ENCODE peak calls at places on chromosomes 11 and 22, in six cellular contexts. One of them, this sample, is unnamed.

GRCh38 chr11:75275581-75275980 is 35.0 kb downstream of the TPBGL start:
- DNase-seq in GOT3: no peak
- DNase-seq in endothelial cell: no peak
- DNase-seq in ACHN: no peak
- DNase-seq in AG08395: no peak
- DNase-seq in HFF-Myc: no peak
- DNase-seq in this sample: no peak

GRCh38 chr22:43828711-43829447 is 16.8 kb upstream of the EFCAB6 start:
- DNase-seq in GOT3: no peak
- DNase-seq in endothelial cell: no peak
- DNase-seq in ACHN: no peak
- DNase-seq in AG08395: peak; percentile 57
- DNase-seq in HFF-Myc: no peak
- DNase-seq in this sample: no peak

GRCh38 chr11:62664405-62665074 is 470 bp downstream of the C11orf98 start:
- DNase-seq in GOT3: no peak
- DNase-seq in endothelial cell: no peak
- DNase-seq in ACHN: peak; percentile 49
- DNase-seq in AG08395: no peak
- DNase-seq in HFF-Myc: no peak
- DNase-seq in this sample: peak; percentile 70

GRCh38 chr11:64848779-64849599 is 4.5 kb upstream of the CDC42BPG start:
- DNase-seq in GOT3: no peak
- DNase-seq in endothelial cell: no peak
- DNase-seq in ACHN: no peak
- DNase-seq in AG08395: no peak
- DNase-seq in HFF-Myc: no peak
- DNase-seq in this sample: no peak

GRCh38 chr11:126834573-126834972 is 166.0 kb downstream of the KIRREL3 start:
- DNase-seq in GOT3: no peak
- DNase-seq in endothelial cell: no peak
- DNase-seq in ACHN: no peak
- DNase-seq in AG08395: peak; percentile 43
- DNase-seq in HFF-Myc: no peak
- DNase-seq in this sample: no peak

GRCh38 chr11:134463716-134464115 is 51.7 kb upstream of the B3GAT1 start:
- DNase-seq in GOT3: no peak
- DNase-seq in endothelial cell: no peak
- DNase-seq in ACHN: no peak
- DNase-seq in AG08395: no peak
- DNase-seq in HFF-Myc: no peak
- DNase-seq in this sample: no peak

GRCh38 chr11:19365743-19366410 is 125.1 kb upstream of the E2F8 start:
- DNase-seq in GOT3: no peak
- DNase-seq in endothelial cell: no peak
- DNase-seq in ACHN: no peak
- DNase-seq in AG08395: no peak
- DNase-seq in HFF-Myc: no peak
- DNase-seq in this sample: no peak

GRCh38 chr11:84673753-84674152 is 953.4 kb downstream of the DLG2 start:
- DNase-seq in GOT3: no peak
- DNase-seq in endothelial cell: no peak
- DNase-seq in ACHN: no peak
- DNase-seq in AG08395: peak; percentile 11
- DNase-seq in HFF-Myc: no peak
- DNase-seq in this sample: no peak

GRCh38 chr22:19121631-19122142 is 525 bp downstream of the DGCR2 start:
- DNase-seq in GOT3: no peak
- DNase-seq in endothelial cell: peak; percentile 48
- DNase-seq in ACHN: peak; percentile 20
- DNase-seq in AG08395: peak; percentile 41
- DNase-seq in HFF-Myc: no peak
- DNase-seq in this sample: peak; percentile 54

GRCh38 chr11:70491696-70492472 is 93.6 kb downstream of the CTTN start:
- DNase-seq in GOT3: no peak
- DNase-seq in endothelial cell: no peak
- DNase-seq in ACHN: no peak
- DNase-seq in AG08395: no peak
- DNase-seq in HFF-Myc: no peak
- DNase-seq in this sample: no peak

GRCh38 chr11:102985850-102986249 is 30.3 kb upstream of the MMP13 start:
- DNase-seq in GOT3: no peak
- DNase-seq in endothelial cell: no peak
- DNase-seq in ACHN: no peak
- DNase-seq in AG08395: no peak
- DNase-seq in HFF-Myc: no peak
- DNase-seq in this sample: no peak

GRCh38 chr22:46671824-46672432 is 51.7 kb downstream of the GRAMD4 start:
- DNase-seq in GOT3: no peak
- DNase-seq in endothelial cell: no peak
- DNase-seq in ACHN: no peak
- DNase-seq in AG08395: no peak
- DNase-seq in HFF-Myc: no peak
- DNase-seq in this sample: no peak

GRCh38 chr11:126146454-126147192 is 64.8 kb downstream of the RPUSD4 start:
- DNase-seq in GOT3: no peak
- DNase-seq in endothelial cell: no peak
- DNase-seq in ACHN: peak; percentile 44
- DNase-seq in AG08395: no peak
- DNase-seq in HFF-Myc: no peak
- DNase-seq in this sample: no peak

GRCh38 chr22:29219881-29220670 is 14.4 kb downstream of the EMID1 start:
- DNase-seq in GOT3: no peak
- DNase-seq in endothelial cell: no peak
- DNase-seq in ACHN: no peak
- DNase-seq in AG08395: no peak
- DNase-seq in HFF-Myc: no peak
- DNase-seq in this sample: no peak

GRCh38 chr11:119065369-119065768 is 2.2 kb upstream of the VPS11 start:
- DNase-seq in GOT3: no peak
- DNase-seq in endothelial cell: no peak
- DNase-seq in ACHN: peak; percentile 39
- DNase-seq in AG08395: peak; percentile 51
- DNase-seq in HFF-Myc: peak; percentile 21
- DNase-seq in this sample: peak; percentile 73

GRCh38 chr11:83641511-83641910 is 355.3 kb upstream of the CCDC90B start:
- DNase-seq in GOT3: no peak
- DNase-seq in endothelial cell: no peak
- DNase-seq in ACHN: no peak
- DNase-seq in AG08395: peak; percentile 49
- DNase-seq in HFF-Myc: peak; percentile 69
- DNase-seq in this sample: no peak

GRCh38 chr22:42277988-42278776 is 7.7 kb upstream of the TCF20 start:
- DNase-seq in GOT3: no peak
- DNase-seq in endothelial cell: peak; percentile 27
- DNase-seq in ACHN: no peak
- DNase-seq in AG08395: peak; percentile 37
- DNase-seq in HFF-Myc: no peak
- DNase-seq in this sample: no peak

GRCh38 chr11:134230339-134230738 is 5.9 kb downstream of the VPS26B start:
- DNase-seq in GOT3: no peak
- DNase-seq in endothelial cell: no peak
- DNase-seq in ACHN: no peak
- DNase-seq in AG08395: no peak
- DNase-seq in HFF-Myc: no peak
- DNase-seq in this sample: no peak

GRCh38 chr11:1437500-1437899 is 47.8 kb downstream of the BRSK2 start:
- DNase-seq in GOT3: no peak
- DNase-seq in endothelial cell: no peak
- DNase-seq in ACHN: no peak
- DNase-seq in AG08395: no peak
- DNase-seq in HFF-Myc: no peak
- DNase-seq in this sample: no peak

GRCh38 chr22:33438273-33438672 is 380.1 kb upstream of the SYN3 start:
- DNase-seq in GOT3: peak; percentile 27
- DNase-seq in endothelial cell: no peak
- DNase-seq in ACHN: peak; percentile 78
- DNase-seq in AG08395: peak; percentile 84
- DNase-seq in HFF-Myc: peak; percentile 59
- DNase-seq in this sample: peak; percentile 92

GRCh38 chr11:86184728-86185127 is 59.8 kb upstream of the EED start:
- DNase-seq in GOT3: no peak
- DNase-seq in endothelial cell: no peak
- DNase-seq in ACHN: no peak
- DNase-seq in AG08395: no peak
- DNase-seq in HFF-Myc: no peak
- DNase-seq in this sample: no peak

GRCh38 chr11:68128682-68129327 is 7.6 kb upstream of the CHKA start:
- DNase-seq in GOT3: no peak
- DNase-seq in endothelial cell: no peak
- DNase-seq in ACHN: peak; percentile 39
- DNase-seq in AG08395: peak; percentile 50
- DNase-seq in HFF-Myc: no peak
- DNase-seq in this sample: no peak

GRCh38 chr22:41928416-41929157 is 2.0 kb upstream of the TNFRSF13C start:
- DNase-seq in GOT3: no peak
- DNase-seq in endothelial cell: no peak
- DNase-seq in ACHN: no peak
- DNase-seq in AG08395: no peak
- DNase-seq in HFF-Myc: no peak
- DNase-seq in this sample: no peak

GRCh38 chr11:122984186-122985011 is 2.8 kb upstream of the BSX start:
- DNase-seq in GOT3: no peak
- DNase-seq in endothelial cell: peak; percentile 35
- DNase-seq in ACHN: peak; percentile 14
- DNase-seq in AG08395: peak; percentile 46
- DNase-seq in HFF-Myc: no peak
- DNase-seq in this sample: no peak

GRCh38 chr11:58358969-58359368 is at the start of gene OR5B17:
- DNase-seq in GOT3: no peak
- DNase-seq in endothelial cell: no peak
- DNase-seq in ACHN: no peak
- DNase-seq in AG08395: no peak
- DNase-seq in HFF-Myc: no peak
- DNase-seq in this sample: no peak

GRCh38 chr22:31530816-31531180 is 34.5 kb downstream of the SFI1 start:
- DNase-seq in GOT3: no peak
- DNase-seq in endothelial cell: no peak
- DNase-seq in ACHN: no peak
- DNase-seq in AG08395: no peak
- DNase-seq in HFF-Myc: no peak
- DNase-seq in this sample: no peak

GRCh38 chr22:39556970-39557811 is 13.4 kb upstream of the CACNA1I start:
- DNase-seq in GOT3: no peak
- DNase-seq in endothelial cell: no peak
- DNase-seq in ACHN: peak; percentile 6
- DNase-seq in AG08395: no peak
- DNase-seq in HFF-Myc: no peak
- DNase-seq in this sample: no peak

GRCh38 chr22:27420817-27421361 is 380.7 kb downstream of the MN1 start:
- DNase-seq in GOT3: no peak
- DNase-seq in endothelial cell: no peak
- DNase-seq in ACHN: peak; percentile 54
- DNase-seq in AG08395: peak; percentile 84
- DNase-seq in HFF-Myc: peak; percentile 63
- DNase-seq in this sample: no peak

GRCh38 chr22:21981874-21982273 is 713 bp downstream of the TOP3B start:
- DNase-seq in GOT3: no peak
- DNase-seq in endothelial cell: no peak
- DNase-seq in ACHN: peak; percentile 5
- DNase-seq in AG08395: no peak
- DNase-seq in HFF-Myc: no peak
- DNase-seq in this sample: peak; percentile 42

GRCh38 chr22:34897126-34897525 is 168.8 kb upstream of the ISX start:
- DNase-seq in GOT3: no peak
- DNase-seq in endothelial cell: no peak
- DNase-seq in ACHN: no peak
- DNase-seq in AG08395: peak; percentile 66
- DNase-seq in HFF-Myc: no peak
- DNase-seq in this sample: no peak

GRCh38 chr11:75330279-75330678 is 21.2 kb downstream of the ARRB1 start:
- DNase-seq in GOT3: no peak
- DNase-seq in endothelial cell: no peak
- DNase-seq in ACHN: no peak
- DNase-seq in AG08395: no peak
- DNase-seq in HFF-Myc: no peak
- DNase-seq in this sample: no peak

GRCh38 chr11:68889948-68890446 is 13.6 kb downstream of the MRPL21 start:
- DNase-seq in GOT3: no peak
- DNase-seq in endothelial cell: peak; percentile 64
- DNase-seq in ACHN: no peak
- DNase-seq in AG08395: peak; percentile 93
- DNase-seq in HFF-Myc: peak; percentile 98
- DNase-seq in this sample: no peak